ENCODE peak calls at places on chromosome 5, in seven cellular contexts. A is fibroblast of mammary gland, I is left lung, G is lower leg skin, R is A549, L is AG10803, O is right atrium auricular region. V is an unnamed sample.

GRCh38 chr5:167816354-167816753 is 475.1 kb upstream of the WWC1 start:
- DNase-seq in A (no peak), I (no peak), G (no peak), R (no peak), L (peak), O (no peak), V (peak)

GRCh38 chr5:6448622-6449464 is at the start of gene UBE2QL1:
- DNase-seq in A (no peak), I (no peak), G (no peak), R (no peak), L (no peak), O (no peak), V (peak)

GRCh38 chr5:174204914-174205313 is 159.4 kb downstream of the NSG2 start:
- DNase-seq in A (no peak), I (no peak), G (peak), R (no peak), L (no peak), O (no peak), V (peak)

GRCh38 chr5:167261309-167262100 is 1029.9 kb upstream of the WWC1 start:
- DNase-seq in A (peak), I (no peak), G (no peak), R (peak), L (no peak), O (no peak), V (peak)

GRCh38 chr5:37638897-37639296 is 200.9 kb downstream of the GDNF start:
- DNase-seq in A (peak), I (no peak), G (no peak), R (no peak), L (peak), O (no peak), V (no peak)

GRCh38 chr5:93349613-93350012 is 231.4 kb downstream of the NR2F1-AS1 start:
- DNase-seq in A (peak), I (no peak), G (no peak), R (no peak), L (peak), O (no peak), V (peak)

GRCh38 chr5:178080618-178081410 is 32.5 kb upstream of the N4BP3 start:
- DNase-seq in A (no peak), I (no peak), G (no peak), R (no peak), L (no peak), O (no peak), V (no peak)

GRCh38 chr5:159912033-159912800 is 4.1 kb upstream of the ADRA1B start:
- DNase-seq in A (peak), I (no peak), G (no peak), R (peak), L (peak), O (no peak), V (peak)

GRCh38 chr5:177490311-177490991 is 7.0 kb downstream of the PDLIM7 start:
- DNase-seq in A (no peak), I (no peak), G (no peak), R (no peak), L (no peak), O (no peak), V (no peak)

GRCh38 chr5:127564002-127564769 is 46.7 kb downstream of the PRRC1 start:
- DNase-seq in A (peak), I (no peak), G (no peak), R (peak), L (peak), O (no peak), V (peak)

GRCh38 chr5:150481972-150482406 is 25.9 kb upstream of the NDST1 start:
- DNase-seq in A (no peak), I (no peak), G (no peak), R (no peak), L (no peak), O (no peak), V (no peak)

GRCh38 chr5:157222506-157223230 is 42.0 kb downstream of the ITK start:
- DNase-seq in A (peak), I (no peak), G (no peak), R (no peak), L (peak), O (no peak), V (no peak)

GRCh38 chr5:176413255-176413565 is 3.1 kb downstream of the CLTB start:
- DNase-seq in A (peak), I (no peak), G (peak), R (no peak), L (peak), O (peak), V (peak)

GRCh38 chr5:17796757-17797398 is 162.6 kb downstream of the TAF11L14 start:
- DNase-seq in A (no peak), I (no peak), G (no peak), R (peak), L (no peak), O (no peak), V (peak)

GRCh38 chr5:145925353-145925752 is 11.0 kb upstream of the SH3RF2 start:
- DNase-seq in A (peak), I (no peak), G (no peak), R (no peak), L (peak), O (no peak), V (peak)

GRCh38 chr5:68533051-68533450 is 317.5 kb downstream of the PIK3R1 start:
- DNase-seq in A (no peak), I (no peak), G (no peak), R (no peak), L (no peak), O (no peak), V (no peak)

GRCh38 chr5:72204946-72205345 is 97.7 kb downstream of the MAP1B start:
- DNase-seq in A (peak), I (no peak), G (no peak), R (no peak), L (peak), O (no peak), V (no peak)

GRCh38 chr5:172775326-172776234 is 4.6 kb upstream of the DUSP1 start:
- DNase-seq in A (peak), I (peak), G (peak), R (no peak), L (peak), O (peak), V (peak)

GRCh38 chr5:112077180-112077579 is 320.2 kb upstream of the NREP start:
- DNase-seq in A (peak), I (no peak), G (no peak), R (no peak), L (peak), O (no peak), V (no peak)

GRCh38 chr5:170896779-170897178 is 35.0 kb downstream of the RANBP17 start:
- DNase-seq in A (peak), I (peak), G (no peak), R (no peak), L (peak), O (no peak), V (peak)

GRCh38 chr5:159010611-159011497 is 88.9 kb downstream of the EBF1 start:
- DNase-seq in A (peak), I (no peak), G (no peak), R (no peak), L (peak), O (no peak), V (no peak)

GRCh38 chr5:141328231-141328630 is 2.1 kb upstream of the PCDHGA1 start:
- DNase-seq in A (no peak), I (no peak), G (no peak), R (no peak), L (no peak), O (no peak), V (no peak)

GRCh38 chr5:98349251-98349989 is 424.0 kb upstream of the RGMB start:
- DNase-seq in A (peak), I (no peak), G (no peak), R (no peak), L (peak), O (no peak), V (peak)

GRCh38 chr5:133473291-133473690 is 139.1 kb downstream of the FSTL4 start:
- DNase-seq in A (no peak), I (no peak), G (peak), R (no peak), L (no peak), O (no peak), V (no peak)

GRCh38 chr5:16539169-16539666 is 73.6 kb upstream of the ZNF622 start:
- DNase-seq in A (peak), I (no peak), G (peak), R (peak), L (peak), O (peak), V (peak)

GRCh38 chr5:152246401-152246800 is 158.7 kb downstream of the NMUR2 start:
- DNase-seq in A (peak), I (no peak), G (no peak), R (no peak), L (no peak), O (no peak), V (peak)

DNA sequence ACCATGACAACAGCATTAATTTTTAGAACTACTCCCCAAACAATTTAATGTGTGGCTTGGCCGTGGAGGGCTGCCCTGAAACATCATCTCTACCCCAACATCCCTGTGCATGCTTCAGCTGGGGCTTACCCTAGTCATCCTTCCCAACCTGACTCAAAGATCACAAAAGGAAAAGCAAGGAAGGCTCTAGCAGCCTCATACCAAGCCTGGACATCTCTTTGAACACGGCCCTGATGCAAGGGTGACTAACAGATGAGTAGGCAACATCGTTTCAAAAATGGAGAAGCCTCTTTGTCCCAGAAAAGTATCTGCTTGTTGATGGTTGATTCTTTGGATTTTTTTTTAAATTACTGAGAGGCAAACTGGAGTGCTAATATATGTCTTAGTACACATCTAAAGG is 95.4 kb downstream of the ARSB start:
- DNase-seq in A (peak), I (no peak), G (no peak), R (no peak), L (peak), O (no peak), V (peak)
- H3K4me3 ChIP-seq in A (no peak), I (no peak), G (no peak), R (no peak), L (no peak), O (no peak), V (no peak)

GRCh38 chr5:44387391-44387790 is 1.8 kb downstream of the FGF10 start:
- DNase-seq in A (peak), I (no peak), G (no peak), R (no peak), L (no peak), O (no peak), V (no peak)
- H3K4me3 ChIP-seq in A (no peak), I (peak), G (no peak), R (no peak), L (no peak), O (peak), V (no peak)

GRCh38 chr5:79846198-79846521 is 144.9 kb downstream of the MTX3 start:
- DNase-seq in A (no peak), I (no peak), G (no peak), R (no peak), L (no peak), O (no peak), V (no peak)
- H3K4me3 ChIP-seq in A (no peak), I (no peak), G (no peak), R (no peak), L (no peak), O (no peak), V (no peak)

GRCh38 chr5:56717253-56717987 is 97.9 kb upstream of the MAP3K1 start:
- DNase-seq in A (no peak), I (no peak), G (no peak), R (no peak), L (no peak), O (no peak), V (peak)
- H3K4me3 ChIP-seq in A (no peak), I (no peak), G (no peak), R (no peak), L (no peak), O (no peak), V (peak)

GRCh38 chr5:96070625-96071246 is 109.1 kb upstream of the ELL2 start:
- DNase-seq in A (peak), I (no peak), G (no peak), R (no peak), L (no peak), O (no peak), V (peak)

GRCh38 chr5:96067251-96067650 is 105.6 kb upstream of the ELL2 start:
- DNase-seq in A (peak), I (no peak), G (no peak), R (no peak), L (peak), O (no peak), V (peak)

GRCh38 chr5:96065577-96066385 is 104.1 kb upstream of the ELL2 start:
- DNase-seq in A (no peak), I (no peak), G (no peak), R (no peak), L (no peak), O (no peak), V (no peak)

GRCh38 chr5:96066386-96066719 is 104.7 kb upstream of the ELL2 start:
- DNase-seq in A (no peak), I (no peak), G (no peak), R (no peak), L (no peak), O (no peak), V (no peak)

DNA sequence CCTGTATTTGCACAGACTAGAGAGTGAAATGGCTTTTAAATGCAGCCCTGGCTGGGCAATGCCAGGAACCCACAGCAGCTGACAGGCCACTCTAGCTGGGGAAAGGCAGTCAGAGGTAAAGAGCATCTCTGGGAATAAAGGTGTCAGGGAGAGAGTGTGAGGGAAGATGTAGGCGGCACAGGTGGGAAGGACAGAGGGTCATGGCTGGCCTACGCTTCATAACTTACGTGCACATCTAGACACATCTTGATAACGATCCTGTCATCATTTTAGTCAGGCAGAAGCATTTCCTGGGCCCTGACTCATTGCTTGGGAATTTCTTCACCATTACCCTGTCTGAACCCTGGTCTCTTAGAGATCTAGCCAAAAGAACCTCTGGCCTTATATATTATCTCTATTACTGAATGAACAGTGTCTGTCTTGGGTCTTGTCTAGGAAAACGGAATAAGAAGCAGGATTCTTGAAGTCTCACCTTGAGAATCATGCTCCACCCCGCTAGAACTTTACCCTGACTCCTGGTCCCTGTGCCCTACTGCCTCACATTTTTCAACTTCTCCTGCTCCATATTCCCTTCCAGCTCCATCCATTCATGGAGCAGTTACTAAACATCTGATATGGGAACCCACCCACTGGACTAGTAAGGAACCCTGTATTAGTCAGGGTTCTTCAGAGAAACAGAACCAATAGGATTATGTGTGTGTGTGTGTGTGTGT is 106.4 kb upstream of the ELL2 start:
- DNase-seq in A (peak), I (no peak), G (no peak), R (peak), L (peak), O (no peak), V (peak)
- H3K4me3 ChIP-seq in A (no peak), I (no peak), G (no peak), R (no peak), L (no peak), O (no peak), V (no peak)

DNA sequence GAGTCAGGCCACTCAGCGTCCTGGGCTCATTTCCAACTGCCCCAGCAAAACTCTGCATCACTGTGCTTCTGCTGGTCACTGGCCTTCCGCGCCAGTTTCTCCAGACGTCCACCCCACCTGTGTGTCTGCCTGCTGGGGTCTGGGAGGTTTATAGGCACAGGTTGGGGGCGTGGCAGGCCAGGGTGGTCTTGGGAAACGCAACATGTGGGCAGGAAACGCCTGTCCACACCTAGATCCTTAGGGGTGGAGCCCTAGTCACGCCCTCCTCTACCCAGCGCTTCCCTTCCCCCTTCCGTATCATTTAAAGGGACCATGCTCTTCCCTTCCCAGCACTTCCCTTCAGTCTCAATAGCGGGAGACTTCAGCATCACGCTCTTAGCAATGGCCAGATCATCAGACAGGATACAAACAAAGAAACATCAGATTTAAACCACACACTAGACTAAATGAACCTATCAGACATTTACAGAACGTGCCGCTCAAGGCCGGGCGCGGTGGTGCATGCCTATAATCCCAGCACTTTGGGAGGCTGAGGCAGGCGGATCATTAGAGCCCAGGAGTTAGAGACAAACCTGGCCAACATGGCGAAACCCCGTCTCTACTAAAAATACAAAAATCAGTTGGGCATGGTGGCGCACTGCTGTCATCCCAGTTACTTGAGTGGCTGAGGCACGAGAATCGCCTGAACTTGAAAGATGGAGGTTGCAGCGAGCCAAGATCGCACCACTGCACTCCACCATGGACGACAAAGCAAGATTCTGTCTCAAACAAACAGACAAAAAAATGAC is 11.8 kb upstream of the BTNL9 start:
- DNase-seq in A (no peak), I (peak), G (no peak), R (peak), L (no peak), O (no peak), V (no peak)
- H3K4me3 ChIP-seq in A (no peak), I (no peak), G (no peak), R (peak), L (no peak), O (no peak), V (no peak)

DNA sequence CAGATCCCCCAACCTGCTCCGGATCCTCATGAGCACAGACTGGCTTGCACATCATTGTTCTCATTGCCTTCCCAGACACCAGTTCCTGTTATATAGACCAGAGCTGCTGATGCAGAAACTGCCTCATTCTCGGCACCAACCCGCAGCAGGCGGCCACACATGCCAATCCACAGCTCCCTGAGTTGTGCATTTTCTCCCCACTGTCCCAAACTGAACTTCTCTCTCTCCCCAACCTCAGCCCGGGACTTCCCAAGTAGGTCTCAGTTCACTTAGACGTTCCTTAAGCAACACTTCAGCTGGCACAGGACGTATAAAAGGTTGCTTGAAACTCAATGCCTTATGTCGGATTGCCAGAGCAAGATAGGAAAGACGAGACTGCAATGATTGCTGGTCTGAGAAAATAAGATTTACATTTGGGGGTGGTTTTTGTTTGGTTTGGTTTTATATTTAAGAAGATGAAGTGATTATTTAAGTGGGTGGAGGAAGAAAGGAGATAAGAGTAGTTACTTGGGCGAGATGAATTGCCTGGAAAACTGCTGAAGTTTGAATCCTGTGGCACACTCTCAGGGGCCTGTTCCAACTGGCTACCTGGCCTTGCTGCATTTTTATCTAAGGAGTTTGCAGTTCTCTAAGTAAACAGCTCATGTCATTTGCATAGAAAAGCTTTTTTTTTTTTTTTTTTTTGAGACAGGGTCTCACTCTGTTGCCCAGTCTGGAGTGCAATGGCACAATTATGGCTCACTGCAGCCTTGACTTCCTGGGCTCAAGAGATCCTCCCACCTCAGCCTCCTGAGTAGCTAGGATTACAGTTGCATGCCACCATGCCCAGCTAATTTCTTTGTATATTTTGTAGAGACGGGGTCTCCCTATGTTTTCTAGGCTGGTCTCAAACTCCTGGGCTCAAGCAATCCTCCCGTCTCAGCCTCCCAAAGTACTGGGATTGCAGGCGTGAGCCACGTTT is 155.4 kb downstream of the GOLPH3 start:
- DNase-seq in A (peak), I (no peak), G (no peak), R (no peak), L (no peak), O (no peak), V (peak)
- H3K4me3 ChIP-seq in A (no peak), I (no peak), G (no peak), R (no peak), L (no peak), O (no peak), V (no peak)

DNA sequence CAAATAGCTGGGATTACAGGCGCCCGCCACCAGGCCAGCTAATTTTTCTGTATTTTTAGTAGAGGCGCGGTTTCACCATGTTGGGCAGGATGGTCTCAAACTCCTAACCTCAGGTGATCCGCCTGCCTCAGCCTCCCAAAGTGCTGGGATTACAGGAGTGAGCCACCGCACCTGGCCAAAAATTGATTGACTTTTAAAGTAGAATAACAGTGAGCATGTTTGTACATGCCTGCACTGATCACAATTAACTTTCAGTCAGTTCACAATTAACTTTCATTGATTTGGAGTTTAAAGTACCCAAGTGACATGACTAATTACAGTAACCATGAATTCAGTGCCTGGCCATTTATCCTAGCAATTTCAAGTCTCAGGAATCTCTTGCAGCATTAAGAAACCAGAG is 61.3 kb downstream of the ANKH start:
- DNase-seq in A (no peak), I (no peak), G (no peak), R (no peak), L (no peak), O (no peak), V (peak)
- H3K4me3 ChIP-seq in A (no peak), I (no peak), G (no peak), R (no peak), L (no peak), O (no peak), V (no peak)

GRCh38 chr5:86374611-86375010 is 243.1 kb upstream of the COX7C start:
- DNase-seq in A (no peak), I (no peak), G (no peak), R (no peak), L (no peak), O (no peak), V (no peak)
- H3K4me3 ChIP-seq in A (no peak), I (no peak), G (no peak), R (no peak), L (no peak), O (no peak), V (no peak)

V was measured in epithelial cell of esophagus.